ENCODE peak calls at places on chromosomes 16 and 17, in four cellular contexts. N, E, I and X are unnamed samples. For H3K4me1, the result is how much of the 10 kb centered on the place peaks cover.

GRCh38 chr17:72997559-72997958 is 94.9 kb downstream of the SLC39A11 start:
- DNase-seq in E (no peak), I (no peak), N (no peak), X (no peak)

GRCh38 chr17:16342979-16343378 is 10.3 kb downstream of the CENPV start:
- DNase-seq in I (no peak), E (no peak), N (no peak), X (no peak)

GRCh38 chr16:86533076-86533475 is 22.0 kb downstream of the MTHFSD start:
- DNase-seq in I (no peak), N (no peak), E (no peak), X (no peak)

GRCh38 chr17:82126479-82127314 is 28.7 kb upstream of the FASN start:
- DNase-seq in E (peak), I (no peak), N (no peak), X (no peak)

GRCh38 chr16:2912330-2913199 is 834 bp downstream of the FLYWCH1 start:
- DNase-seq in E (peak), N (peak), I (peak), X (no peak)

GRCh38 chr16:29824589-29825144 is 4.4 kb downstream of the MVP start:
- DNase-seq in E (no peak), N (no peak), I (no peak), X (no peak)

GRCh38 chr17:17215575-17215974 is 9.4 kb upstream of the PLD6 start:
- DNase-seq in E (no peak), I (no peak), N (no peak), X (no peak)

GRCh38 chr16:74601131-74601871 is 5.6 kb downstream of the GLG1 start:
- DNase-seq in E (no peak), N (no peak), I (no peak), X (no peak)

GRCh38 chr16:58110590-58111330 is 18.4 kb downstream of the CFAP20 start:
- DNase-seq in E (no peak), I (no peak), N (peak), X (no peak)

GRCh38 chr16:56246051-56246817 is 54.9 kb downstream of the GNAO1 start:
- DNase-seq in I (peak), E (no peak), N (peak), X (no peak)

GRCh38 chr16:57503366-57503765 is 17.1 kb upstream of the DOK4 start:
- DNase-seq in N (peak), E (no peak), I (no peak), X (no peak)

GRCh38 chr16:78237346-78237745 is 137.9 kb downstream of the WWOX start:
- DNase-seq in N (no peak), I (no peak), E (no peak), X (no peak)

GRCh38 chr17:2863204-2863603 is 67.0 kb downstream of the RAP1GAP2 start:
- DNase-seq in I (no peak), E (no peak), N (no peak), X (no peak)

GRCh38 chr16:86051376-86052114 is 152.6 kb downstream of the IRF8 start:
- DNase-seq in I (no peak), E (no peak), N (no peak), X (no peak)

GRCh38 chr17:80265205-80266068 is 4.8 kb downstream of the RNF213 start:
- DNase-seq in N (no peak), I (no peak), E (no peak), X (no peak)

GRCh38 chr16:11612110-11612981 is 25.6 kb upstream of the LITAF start:
- DNase-seq in N (peak), I (peak), E (peak), X (no peak)

GRCh38 chr16:73058221-73058615 is 10.3 kb upstream of the ZFHX3 start:
- DNase-seq in N (peak), E (peak), I (no peak), X (no peak)

GRCh38 chr17:41585301-41585700 is 1.4 kb downstream of the KRT14 start:
- DNase-seq in I (no peak), E (no peak), N (no peak), X (no peak)

GRCh38 chr17:38872671-38873385 is 3.0 kb downstream of the LASP1 start:
- DNase-seq in I (peak), E (no peak), N (no peak), X (no peak)

GRCh38 chr17:38873646-38874380 is 4.0 kb downstream of the LASP1 start:
- DNase-seq in N (no peak), I (no peak), E (no peak), X (no peak)

GRCh38 chr17:38877130-38877851 is 7.4 kb downstream of the LASP1 start:
- DNase-seq in N (peak), I (no peak), E (no peak), X (no peak)

GRCh38 chr17:38875477-38876080 is 5.7 kb downstream of the LASP1 start:
- DNase-seq in N (no peak), E (no peak), I (no peak), X (no peak)

GRCh38 chr17:38874505-38875419 is 4.9 kb downstream of the LASP1 start:
- DNase-seq in E (no peak), I (no peak), N (no peak), X (no peak)
- H3K4me3 ChIP-seq in E (no peak), I (no peak), N (no peak), X (peak)

DNA sequence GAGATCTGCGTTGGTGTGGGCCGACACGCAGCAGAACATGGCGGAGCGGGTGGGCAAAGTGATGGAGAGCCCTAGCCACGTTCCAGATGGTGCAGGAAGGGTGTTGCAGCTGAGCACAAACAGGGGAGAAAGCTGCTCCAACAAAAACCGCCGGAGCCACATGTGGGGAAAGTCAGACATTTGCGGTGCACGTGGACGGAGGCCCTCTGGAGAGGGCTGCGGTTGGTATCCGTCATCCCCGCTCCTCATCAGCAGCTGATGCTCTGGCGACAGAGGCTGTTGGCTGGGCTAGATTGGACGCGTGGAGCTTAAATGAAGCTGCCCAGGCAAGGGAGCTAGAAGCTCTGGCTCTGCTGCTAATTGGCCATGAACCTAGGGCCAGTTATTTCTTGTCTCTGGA is 43.5 kb upstream of the ADCY9 start:
- DNase-seq in N (no peak), E (no peak), I (no peak), X (no peak)
- H3K4me1 ChIP-seq in N (under half), E (under half), I (under half), X (under half)

DNA sequence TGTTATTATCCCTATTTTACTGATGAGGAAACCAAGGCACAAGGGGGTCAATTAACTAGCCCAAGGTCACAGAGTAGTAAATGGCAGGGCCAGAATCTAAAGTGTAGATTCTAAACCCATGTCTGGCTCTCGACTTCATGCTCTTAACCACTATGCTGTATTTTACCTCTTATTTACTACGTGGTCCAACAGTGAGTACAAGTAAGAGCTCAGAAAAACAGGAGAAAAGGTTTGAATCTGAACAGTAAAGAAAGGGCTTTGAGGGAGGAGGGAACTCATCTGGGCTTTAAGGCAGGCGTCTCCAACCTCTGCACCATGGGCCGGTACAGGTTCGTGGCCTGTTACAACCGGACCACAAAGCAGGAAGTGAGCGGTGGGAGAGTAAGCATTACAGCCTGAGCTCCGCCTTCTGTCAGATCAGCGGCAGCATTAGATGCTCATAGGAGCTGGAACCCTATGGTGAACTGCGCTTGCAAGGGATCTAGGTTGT is 62.9 kb downstream of the SMURF2 start:
- DNase-seq in I (no peak), E (no peak), N (peak), X (no peak)
- TF ChIP-seq POLR2AphosphoS5 in I (no peak), E (peak), N (no peak), X (no peak)

DNA sequence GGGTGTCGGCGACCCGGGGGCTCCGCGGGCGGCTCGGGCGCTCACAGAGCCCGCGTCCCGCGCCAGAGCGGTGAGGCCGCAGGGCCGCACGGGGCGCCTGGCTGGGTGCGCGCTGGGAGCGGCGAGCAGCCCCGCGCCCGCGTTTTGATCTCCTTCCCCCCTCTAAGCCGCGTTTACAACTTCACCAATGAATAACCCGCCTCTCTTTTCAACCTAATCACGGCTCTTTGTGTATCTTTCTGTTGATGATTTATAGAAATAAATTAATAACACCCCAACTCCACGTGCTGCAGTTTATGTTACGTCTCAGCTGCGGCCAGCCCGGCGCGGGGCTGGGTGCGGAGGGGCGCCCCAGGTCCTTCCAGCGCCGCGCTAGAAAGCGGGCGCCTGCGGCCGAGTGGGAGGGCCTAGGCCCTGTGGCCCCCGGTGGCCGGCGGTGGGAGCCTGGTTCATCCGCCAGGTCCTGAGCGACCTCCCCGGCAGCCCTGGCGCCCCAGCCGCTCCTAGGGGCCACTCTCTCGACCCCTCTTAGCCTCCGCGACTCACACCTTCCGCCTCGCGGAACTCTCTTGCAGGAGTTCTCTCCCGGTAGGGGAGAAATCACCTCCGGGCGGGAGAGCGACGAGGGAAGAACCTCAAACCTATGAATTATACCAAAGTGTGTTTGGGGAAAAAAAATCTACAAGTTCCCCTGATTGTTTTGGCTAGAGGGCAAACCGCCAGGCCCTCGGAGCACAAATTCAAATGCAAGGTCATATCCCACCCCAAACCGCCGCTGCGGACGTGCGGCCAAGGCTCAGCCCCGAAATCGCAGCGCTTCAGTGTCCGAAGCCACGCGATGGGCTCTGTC is 1.9 kb downstream of the HNF1B start:
- DNase-seq in E (peak), N (peak), I (peak), X (no peak)
- H3K4me3 ChIP-seq in E (peak), N (peak), I (peak), X (peak)

GRCh38 chr16:50207652-50208051 is 54.5 kb downstream of the TENT4B start:
- DNase-seq in N (no peak), E (no peak), I (no peak), X (no peak)

GRCh38 chr16:50210266-50211038 is 55.9 kb upstream of the ADCY7 start:
- DNase-seq in E (no peak), N (peak), I (peak), X (no peak)

GRCh38 chr16:50204426-50205108 is 51.5 kb downstream of the TENT4B start:
- DNase-seq in N (no peak), E (no peak), I (no peak), X (no peak)

GRCh38 chr16:50209548-50210265 is 56.6 kb downstream of the TENT4B start:
- DNase-seq in E (no peak), N (peak), I (no peak), X (no peak)

GRCh38 chr16:50208460-50208931 is 55.4 kb downstream of the TENT4B start:
- DNase-seq in E (no peak), I (peak), N (no peak), X (no peak)
- H3K4me1 ChIP-seq in E (under half), I (half or more), N (under half), X (half or more)

GRCh38 chr16:31061813-31062440 is 12.1 kb downstream of the ZNF668 start:
- DNase-seq in N (no peak), E (no peak), I (no peak), X (no peak)
- TF ChIP-seq POLR2AphosphoS5 in N (no peak), E (no peak), I (no peak), X (no peak)

GRCh38 chr16:17348042-17348783 is 122.5 kb downstream of the XYLT1 start:
- DNase-seq in N (no peak), I (no peak), E (no peak), X (no peak)

GRCh38 chr16:17345043-17345442 is 125.7 kb downstream of the XYLT1 start:
- DNase-seq in I (no peak), N (no peak), E (no peak), X (peak)

GRCh38 chr16:17347624-17348023 is 123.1 kb downstream of the XYLT1 start:
- DNase-seq in I (no peak), N (no peak), E (no peak), X (no peak)

GRCh38 chr16:17346774-17347569 is 123.8 kb downstream of the XYLT1 start:
- DNase-seq in N (no peak), E (no peak), I (no peak), X (no peak)

GRCh38 chr16:17346441-17346773 is 124.4 kb downstream of the XYLT1 start:
- DNase-seq in E (no peak), N (no peak), I (no peak), X (no peak)
- H3K4me3 ChIP-seq in E (no peak), N (no peak), I (no peak), X (no peak)

GRCh38 chr17:58516644-58517377 is 2.4 kb upstream of the MTMR4 start:
- DNase-seq in N (no peak), E (no peak), I (peak), X (no peak)
- H3K4me1 ChIP-seq in N (under half), E (half or more), I (half or more), X (half or more)

DNA sequence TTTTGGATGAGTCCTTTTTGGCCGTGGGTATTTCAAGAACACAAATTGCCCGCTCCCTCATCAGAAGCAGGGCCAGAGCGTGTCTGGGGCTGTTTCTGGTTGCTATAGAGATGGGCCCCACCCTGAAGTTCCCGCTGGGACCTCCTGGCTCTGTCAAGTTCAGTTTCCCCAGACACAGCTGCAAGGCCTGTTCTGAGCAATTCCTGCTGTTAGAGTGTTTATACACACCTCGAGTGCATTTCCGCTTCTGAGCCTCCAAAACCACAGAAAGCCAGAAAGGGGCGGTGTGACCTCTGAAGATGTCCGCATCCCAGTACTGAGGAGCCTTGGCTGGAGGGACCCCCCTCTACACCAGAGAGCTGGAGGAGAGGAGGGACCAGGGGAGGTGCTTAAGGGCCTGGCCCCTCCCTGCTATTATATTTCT is 9.3 kb upstream of the WBP2 start:
- DNase-seq in E (no peak), I (no peak), N (peak), X (peak)
- TF ChIP-seq POLR2AphosphoS5 in E (peak), I (no peak), N (no peak), X (no peak)